ENCODE peak calls at places on chromosomes 16 and 17, in six cellular contexts. One of them, this sample, is unnamed.

GRCh38 chr16:67269766-67270165 is 9.6 kb upstream of the PLEKHG4 start:
- DNase-seq in PC-3: no peak
- DNase-seq in GM23338: peak; percentile 60
- DNase-seq in HCT116: no peak
- DNase-seq in neural progenitor cell: no peak
- DNase-seq in SK-N-SH: no peak
- DNase-seq in this sample: no peak

GRCh38 chr17:58338907-58339774 is 10.5 kb upstream of the TSPOAP1 start:
- DNase-seq in PC-3: no peak
- DNase-seq in GM23338: peak; percentile 74
- DNase-seq in neural progenitor cell: peak; percentile 26
- DNase-seq in SK-N-SH: peak; percentile 79
- DNase-seq in HCT116: no peak
- DNase-seq in this sample: peak; percentile 86

GRCh38 chr16:50841081-50841886 is 99.4 kb downstream of the CYLD start:
- DNase-seq in SK-N-SH: no peak
- DNase-seq in GM23338: peak; percentile 78
- DNase-seq in neural progenitor cell: peak; percentile 13
- DNase-seq in PC-3: no peak
- DNase-seq in HCT116: no peak
- DNase-seq in this sample: no peak

GRCh38 chr17:80649672-80650338 is 105.2 kb downstream of the RPTOR start:
- DNase-seq in GM23338: peak; percentile 88
- DNase-seq in PC-3: peak; percentile 64
- DNase-seq in neural progenitor cell: peak; percentile 79
- DNase-seq in HCT116: peak; percentile 63
- DNase-seq in SK-N-SH: peak; percentile 79
- DNase-seq in this sample: peak; percentile 46

GRCh38 chr16:17241264-17241835 is 229.4 kb downstream of the XYLT1 start:
- DNase-seq in neural progenitor cell: no peak
- DNase-seq in HCT116: no peak
- DNase-seq in GM23338: no peak
- DNase-seq in PC-3: no peak
- DNase-seq in SK-N-SH: no peak
- DNase-seq in this sample: no peak

GRCh38 chr17:77424585-77425344 is 284.0 kb downstream of the SEC14L1 start:
- DNase-seq in neural progenitor cell: no peak
- DNase-seq in GM23338: no peak
- DNase-seq in SK-N-SH: peak; percentile 99
- DNase-seq in PC-3: no peak
- DNase-seq in HCT116: no peak
- DNase-seq in this sample: peak; percentile 45

GRCh38 chr17:33039874-33040273 is 48.2 kb downstream of the SPACA3 start:
- DNase-seq in neural progenitor cell: no peak
- DNase-seq in SK-N-SH: no peak
- DNase-seq in GM23338: no peak
- DNase-seq in HCT116: no peak
- DNase-seq in PC-3: peak; percentile 41
- DNase-seq in this sample: no peak

GRCh38 chr17:46964315-46965265 is 14.5 kb downstream of the RPRML start:
- DNase-seq in SK-N-SH: no peak
- DNase-seq in PC-3: peak; percentile 49
- DNase-seq in neural progenitor cell: peak; percentile 73
- DNase-seq in HCT116: no peak
- DNase-seq in GM23338: peak; percentile 72
- DNase-seq in this sample: no peak

GRCh38 chr16:50745940-50746339 is 4.1 kb downstream of the CYLD start:
- DNase-seq in PC-3: no peak
- DNase-seq in HCT116: no peak
- DNase-seq in SK-N-SH: no peak
- DNase-seq in neural progenitor cell: no peak
- DNase-seq in GM23338: no peak
- DNase-seq in this sample: no peak

GRCh38 chr16:81004646-81005353 is 1.9 kb downstream of the CMC2 start:
- DNase-seq in GM23338: peak; percentile 82
- DNase-seq in HCT116: peak; percentile 63
- DNase-seq in PC-3: peak; percentile 77
- DNase-seq in neural progenitor cell: peak; percentile 75
- DNase-seq in SK-N-SH: peak; percentile 21
- DNase-seq in this sample: peak; percentile 78

GRCh38 chr16:11470676-11471415 is 115.9 kb downstream of the LITAF start:
- DNase-seq in SK-N-SH: peak; percentile 14
- DNase-seq in GM23338: peak; percentile 13
- DNase-seq in HCT116: no peak
- DNase-seq in PC-3: no peak
- DNase-seq in neural progenitor cell: no peak
- DNase-seq in this sample: no peak

GRCh38 chr17:57565119-57565635 is 179.9 kb downstream of the CCDC182 start:
- DNase-seq in PC-3: no peak
- DNase-seq in HCT116: no peak
- DNase-seq in GM23338: no peak
- DNase-seq in SK-N-SH: no peak
- DNase-seq in neural progenitor cell: no peak
- DNase-seq in this sample: no peak

GRCh38 chr17:14052886-14053615 is 16.3 kb upstream of the COX10 start:
- DNase-seq in HCT116: no peak
- DNase-seq in GM23338: no peak
- DNase-seq in SK-N-SH: no peak
- DNase-seq in neural progenitor cell: no peak
- DNase-seq in PC-3: no peak
- DNase-seq in this sample: no peak

GRCh38 chr16:28210979-28211505 is 723 bp downstream of the XPO6 start:
- DNase-seq in GM23338: peak; percentile 58
- DNase-seq in PC-3: peak; percentile 62
- DNase-seq in HCT116: no peak
- DNase-seq in neural progenitor cell: peak; percentile 64
- DNase-seq in SK-N-SH: peak; percentile 83
- DNase-seq in this sample: peak; percentile 61

GRCh38 chr17:37557482-37557881 is 51.7 kb downstream of the SYNRG start:
- DNase-seq in SK-N-SH: no peak
- DNase-seq in GM23338: no peak
- DNase-seq in PC-3: no peak
- DNase-seq in neural progenitor cell: no peak
- DNase-seq in HCT116: no peak
- DNase-seq in this sample: no peak

GRCh38 chr16:11627822-11628457 is 40.3 kb upstream of the SNN start:
- DNase-seq in PC-3: peak; percentile 82
- DNase-seq in SK-N-SH: no peak
- DNase-seq in neural progenitor cell: no peak
- DNase-seq in GM23338: no peak
- DNase-seq in HCT116: peak; percentile 63
- DNase-seq in this sample: no peak

DNA sequence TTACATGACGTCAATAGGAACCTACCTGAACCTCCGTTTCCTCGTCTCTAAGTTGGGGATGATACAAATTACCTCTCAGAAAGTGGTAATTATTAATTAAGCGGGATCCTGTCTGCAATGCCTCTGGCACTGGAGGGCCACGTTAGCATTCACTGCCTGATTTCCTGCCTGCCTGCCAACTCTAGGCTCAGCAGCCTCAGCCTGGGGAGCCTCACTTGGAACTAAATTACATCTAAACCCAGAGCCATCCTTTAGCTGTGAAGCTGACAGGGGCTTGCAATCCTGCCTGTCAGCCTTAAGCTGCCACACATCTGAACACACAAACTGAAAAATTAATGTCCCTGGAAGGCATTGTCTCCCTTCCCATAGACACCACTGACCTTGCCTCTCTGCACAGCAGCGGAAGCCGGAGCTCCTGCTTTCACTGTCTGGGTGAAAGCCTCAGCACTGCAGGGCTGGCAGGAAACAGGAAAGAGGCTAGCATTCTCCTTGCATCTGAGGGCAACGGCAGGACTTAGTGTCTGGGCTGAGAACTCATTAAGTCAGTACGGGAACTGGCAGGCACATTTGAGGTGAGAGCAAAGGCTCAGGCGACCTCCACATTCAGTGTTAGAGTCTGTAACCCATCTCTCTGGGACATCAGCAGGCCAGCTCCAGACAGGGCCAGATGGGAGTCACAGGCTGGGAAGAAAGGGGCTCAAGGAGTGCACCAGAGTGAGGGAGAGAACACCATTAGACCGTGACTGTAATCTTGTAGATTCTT is 452.4 kb upstream of the C16orf82 start:
- DNase-seq in HCT116: no peak
- DNase-seq in PC-3: no peak
- DNase-seq in SK-N-SH: no peak
- DNase-seq in neural progenitor cell: peak; percentile 30
- DNase-seq in GM23338: peak; percentile 2
- DNase-seq in this sample: peak; percentile 38
- H3K4me3 ChIP-seq in HCT116: no peak overlapping the region
- H3K4me3 ChIP-seq in PC-3: no peak overlapping the region
- H3K4me3 ChIP-seq in SK-N-SH: no peak overlapping the region
- H3K4me3 ChIP-seq in neural progenitor cell: no peak overlapping the region
- H3K4me3 ChIP-seq in GM23338: no peak overlapping the region
- H3K4me3 ChIP-seq in this sample: no peak overlapping the region

DNA sequence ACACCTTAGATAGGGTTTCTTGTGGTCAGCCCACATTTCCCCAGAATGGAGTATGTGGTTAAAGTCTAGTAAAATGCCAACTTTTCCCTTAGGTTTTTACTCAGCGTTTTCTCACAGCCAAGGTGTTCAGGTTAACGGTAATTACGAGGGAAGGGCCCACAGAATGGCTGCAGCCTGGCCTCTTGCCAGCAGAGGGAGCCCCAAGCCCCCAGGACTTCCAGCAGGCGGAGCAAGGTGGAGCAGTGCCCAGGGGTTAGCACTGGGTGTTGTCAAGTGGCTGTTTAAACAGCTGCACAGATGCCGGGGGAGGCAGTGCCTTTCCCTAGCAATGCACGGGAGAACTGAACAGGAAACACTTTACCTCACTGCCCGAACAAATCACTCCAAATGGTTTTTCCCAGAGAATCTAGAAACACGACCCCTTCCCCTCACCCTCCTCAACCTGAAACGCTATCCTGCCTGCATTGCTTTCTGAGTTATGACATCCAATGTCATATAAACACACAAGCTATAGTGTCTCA is 6.6 kb downstream of the PHB1 start:
- DNase-seq in PC-3: peak; percentile 77
- DNase-seq in SK-N-SH: peak; percentile 92
- DNase-seq in neural progenitor cell: peak; percentile 87
- DNase-seq in GM23338: peak; percentile 88
- DNase-seq in HCT116: peak; percentile 50
- DNase-seq in this sample: peak; percentile 82
- H3K4me1 ChIP-seq in PC-3: no peaks in the 10 kb centered on the region
- H3K4me1 ChIP-seq in SK-N-SH: no peaks in the 10 kb centered on the region
- H3K4me1 ChIP-seq in neural progenitor cell: peaks cover 2% of the 10 kb centered on the region
- H3K4me1 ChIP-seq in GM23338: no peaks in the 10 kb centered on the region
- H3K4me1 ChIP-seq in HCT116: no peaks in the 10 kb centered on the region
- H3K4me1 ChIP-seq in this sample: peaks cover 18% of the 10 kb centered on the region

GRCh38 chr17:10357768-10358167 is 15.0 kb downstream of the MYH13 start:
- DNase-seq in SK-N-SH: peak; percentile 27
- DNase-seq in PC-3: peak; percentile 4
- DNase-seq in neural progenitor cell: peak; percentile 52
- DNase-seq in GM23338: peak; percentile 74
- DNase-seq in HCT116: no peak
- DNase-seq in this sample: peak; percentile 20

GRCh38 chr17:10349403-10349802 is 23.4 kb downstream of the MYH13 start:
- DNase-seq in SK-N-SH: peak; percentile 11
- DNase-seq in PC-3: no peak
- DNase-seq in neural progenitor cell: peak; percentile 34
- DNase-seq in GM23338: peak; percentile 69
- DNase-seq in HCT116: peak; percentile 19
- DNase-seq in this sample: no peak

GRCh38 chr17:10352866-10353265 is 19.9 kb downstream of the MYH13 start:
- DNase-seq in SK-N-SH: no peak
- DNase-seq in neural progenitor cell: no peak
- DNase-seq in GM23338: no peak
- DNase-seq in HCT116: no peak
- DNase-seq in PC-3: no peak
- DNase-seq in this sample: no peak
- TF ChIP-seq EZH2phosphoT487 in SK-N-SH: no peak
- TF ChIP-seq EZH2phosphoT487 in neural progenitor cell: no peak
- TF ChIP-seq EZH2phosphoT487 in GM23338: no peak
- TF ChIP-seq EZH2phosphoT487 in HCT116: no peak
- TF ChIP-seq EZH2phosphoT487 in PC-3: no peak
- TF ChIP-seq EZH2phosphoT487 in this sample: no peak

GRCh38 chr17:19457830-19458271 is 46.8 kb downstream of the RNF112 start:
- DNase-seq in GM23338: peak; percentile 59
- DNase-seq in PC-3: no peak
- DNase-seq in neural progenitor cell: peak; percentile 62
- DNase-seq in SK-N-SH: no peak
- DNase-seq in HCT116: no peak
- DNase-seq in this sample: no peak
- H3K4me3 ChIP-seq in GM23338: peak overlapping the region; percentile 3
- H3K4me3 ChIP-seq in PC-3: no peak overlapping the region
- H3K4me3 ChIP-seq in neural progenitor cell: no peak overlapping the region
- H3K4me3 ChIP-seq in SK-N-SH: no peak overlapping the region
- H3K4me3 ChIP-seq in HCT116: no peak overlapping the region
- H3K4me3 ChIP-seq in this sample: no peak overlapping the region

GRCh38 chr17:81907219-81908145 is 3.7 kb downstream of the PCYT2 start:
- DNase-seq in neural progenitor cell: no peak
- DNase-seq in GM23338: no peak
- DNase-seq in PC-3: no peak
- DNase-seq in HCT116: no peak
- DNase-seq in SK-N-SH: no peak
- DNase-seq in this sample: no peak
- H3K4me1 ChIP-seq in neural progenitor cell: peaks cover 6% of the 10 kb centered on the region
- H3K4me1 ChIP-seq in GM23338: peaks cover 6% of the 10 kb centered on the region
- H3K4me1 ChIP-seq in PC-3: peaks cover 18% of the 10 kb centered on the region
- H3K4me1 ChIP-seq in HCT116: peaks cover 16% of the 10 kb centered on the region
- H3K4me1 ChIP-seq in SK-N-SH: peaks cover 8% of the 10 kb centered on the region
- H3K4me1 ChIP-seq in this sample: peaks cover 15% of the 10 kb centered on the region